ENCODE peak calls at places on chromosomes 12 and 14, in seven cellular contexts. A is H1, D is HCT116, N is SK-N-SH, F is K562, X is HepG2, P is GM12878. M is an unnamed sample.

GRCh38 chr12:52074006-52074405 is 4.2 kb downstream of the ATG101 start:
- DNase-seq in A (no peak), D (no peak), P (peak), X (no peak), F (no peak), N (no peak), M (no peak)

GRCh38 chr12:94225924-94226630 is 77.7 kb downstream of the PLXNC1 start:
- DNase-seq in P (no peak), X (no peak), D (no peak), N (peak), F (no peak), A (peak), M (no peak)

GRCh38 chr12:130702966-130703732 is 12.9 kb downstream of the RIMBP2 start:
- DNase-seq in N (peak), D (no peak), F (no peak), X (no peak), A (peak), P (no peak), M (no peak)

GRCh38 chr14:104204660-104205149 is 66.3 kb downstream of the KIF26A start:
- DNase-seq in P (no peak), A (no peak), F (no peak), D (no peak), X (no peak), N (no peak), M (no peak)

GRCh38 chr14:102215071-102215470 is 75.4 kb downstream of the WDR20 start:
- DNase-seq in A (no peak), N (no peak), F (no peak), X (no peak), D (no peak), P (no peak), M (no peak)

GRCh38 chr14:99654235-99655000 is 9.5 kb downstream of the HHIPL1 start:
- DNase-seq in P (no peak), A (no peak), X (no peak), F (peak), D (no peak), N (no peak), M (peak)

GRCh38 chr12:40152783-40153383 is 47.0 kb upstream of the SLC2A13 start:
- DNase-seq in F (peak), D (peak), A (peak), N (peak), P (no peak), X (peak), M (peak)

GRCh38 chr12:29309320-29309902 is 71.6 kb downstream of the ERGIC2 start:
- DNase-seq in P (no peak), X (no peak), D (peak), A (no peak), N (no peak), F (peak), M (peak)

GRCh38 chr14:65170768-65171251 is 68.5 kb upstream of the MAX start:
- DNase-seq in D (no peak), F (peak), A (peak), X (no peak), N (peak), P (peak), M (no peak)

GRCh38 chr14:90837355-90837754 is 21.1 kb upstream of the TTC7B start:
- DNase-seq in X (no peak), F (no peak), P (no peak), D (no peak), N (no peak), A (no peak), M (no peak)

GRCh38 chr14:103679351-103679750 is 35.9 kb downstream of the XRCC3 start:
- DNase-seq in A (peak), N (peak), F (peak), D (peak), X (peak), P (peak), M (peak)

GRCh38 chr12:22828059-22828458 is 203.1 kb downstream of the ETNK1 start:
- DNase-seq in F (no peak), D (no peak), X (peak), P (no peak), A (no peak), N (no peak), M (no peak)

GRCh38 chr14:90111895-90112534 is 50.2 kb downstream of the KCNK13 start:
- DNase-seq in D (peak), A (no peak), P (no peak), N (no peak), X (peak), F (no peak), M (no peak)

GRCh38 chr12:124848621-124849380 is 14.9 kb downstream of the SCARB1 start:
- DNase-seq in X (no peak), D (no peak), A (no peak), P (no peak), N (no peak), F (no peak), M (no peak)

DNA sequence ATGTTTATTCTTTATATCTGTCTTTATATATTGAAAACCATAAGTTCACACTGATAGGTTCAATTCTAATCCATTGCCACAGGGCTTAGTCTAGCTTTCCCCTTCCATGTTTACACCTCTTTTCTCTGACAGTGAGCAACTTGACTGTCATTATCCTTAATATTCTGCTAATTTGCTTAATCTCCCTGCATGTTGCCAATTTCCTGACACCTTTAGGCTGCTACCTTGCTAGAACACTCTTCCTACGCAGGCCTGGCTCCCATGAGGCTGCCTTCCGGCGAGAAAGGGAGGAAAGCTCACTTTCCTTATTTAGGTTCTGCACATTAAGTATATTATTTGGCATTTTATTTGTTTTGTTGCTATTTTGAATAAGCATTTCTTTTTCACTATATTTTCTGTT is 12.8 kb upstream of the FRS2 start:
- DNase-seq in X (no peak), A (no peak), N (no peak), D (no peak), P (no peak), F (no peak), M (no peak)
- TF ChIP-seq JUND in X (no peak), A (no peak), N (no peak), D (no peak), P (no peak), F (no peak), M (no peak)

DNA sequence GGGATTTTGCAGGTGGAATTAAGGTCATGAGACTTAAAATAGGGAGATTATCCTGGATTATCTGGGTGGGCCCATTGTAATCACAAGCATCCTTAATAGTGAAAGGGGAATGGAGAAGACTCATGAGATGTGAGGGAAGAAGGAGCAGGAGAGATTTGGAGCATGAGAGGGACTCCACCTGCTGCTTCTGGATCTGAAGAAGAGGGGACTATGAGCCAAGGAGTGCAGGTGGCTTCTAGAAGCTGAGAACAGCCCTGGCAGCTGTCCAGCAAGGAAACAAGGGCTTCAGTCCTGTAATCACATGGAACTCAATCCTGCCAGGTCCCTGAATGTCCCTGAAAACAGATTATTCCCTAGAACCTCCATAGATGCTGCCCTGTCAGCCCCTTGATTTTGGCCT is 67.8 kb downstream of the PELI2 start:
- DNase-seq in N (no peak), X (no peak), D (no peak), A (no peak), F (no peak), P (no peak), M (no peak)
- TF ChIP-seq JUND in N (no peak), X (no peak), D (no peak), A (no peak), F (no peak), P (no peak), M (no peak)

DNA sequence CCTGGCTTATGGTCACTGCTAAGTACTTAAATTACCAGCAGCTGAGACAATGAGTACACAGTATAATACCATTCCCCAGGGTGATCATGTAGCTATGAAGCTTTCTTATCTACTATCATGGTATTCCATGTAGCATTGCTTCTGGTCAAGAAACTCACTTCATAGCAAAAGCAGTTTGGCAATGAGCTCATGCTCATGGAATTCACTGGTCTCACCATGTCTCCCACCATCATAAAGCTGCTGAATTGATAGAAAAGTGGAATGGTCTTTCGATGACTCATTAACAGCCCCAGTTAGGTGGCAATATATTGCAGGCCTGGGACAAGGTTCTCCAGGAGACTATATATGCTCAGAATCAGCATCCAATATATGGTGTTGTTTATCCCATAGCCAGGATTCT is 553.7 kb downstream of the FOXG1 start:
- DNase-seq in X (no peak), D (no peak), A (no peak), N (no peak), P (no peak), F (no peak), M (no peak)
- TF ChIP-seq JUND in X (no peak), D (no peak), A (no peak), N (no peak), P (no peak), F (no peak), M (no peak)

GRCh38 chr14:63543826-63544320 is 696 bp upstream of the PPP2R5E start:
- DNase-seq in N (no peak), F (no peak), X (no peak), A (no peak), D (no peak), P (no peak), M (no peak)

GRCh38 chr14:63545431-63545830 is 2.3 kb upstream of the PPP2R5E start:
- DNase-seq in F (no peak), P (no peak), X (no peak), N (no peak), D (no peak), A (no peak), M (no peak)

GRCh38 chr14:63543000-63543825 is at the start of gene PPP2R5E:
- DNase-seq in A (peak), X (peak), D (peak), N (peak), F (peak), P (peak), M (peak)

GRCh38 chr14:63544641-63545234 is 1.6 kb upstream of the PPP2R5E start:
- DNase-seq in A (no peak), N (peak), P (no peak), D (no peak), X (no peak), F (peak), M (no peak)

DNA sequence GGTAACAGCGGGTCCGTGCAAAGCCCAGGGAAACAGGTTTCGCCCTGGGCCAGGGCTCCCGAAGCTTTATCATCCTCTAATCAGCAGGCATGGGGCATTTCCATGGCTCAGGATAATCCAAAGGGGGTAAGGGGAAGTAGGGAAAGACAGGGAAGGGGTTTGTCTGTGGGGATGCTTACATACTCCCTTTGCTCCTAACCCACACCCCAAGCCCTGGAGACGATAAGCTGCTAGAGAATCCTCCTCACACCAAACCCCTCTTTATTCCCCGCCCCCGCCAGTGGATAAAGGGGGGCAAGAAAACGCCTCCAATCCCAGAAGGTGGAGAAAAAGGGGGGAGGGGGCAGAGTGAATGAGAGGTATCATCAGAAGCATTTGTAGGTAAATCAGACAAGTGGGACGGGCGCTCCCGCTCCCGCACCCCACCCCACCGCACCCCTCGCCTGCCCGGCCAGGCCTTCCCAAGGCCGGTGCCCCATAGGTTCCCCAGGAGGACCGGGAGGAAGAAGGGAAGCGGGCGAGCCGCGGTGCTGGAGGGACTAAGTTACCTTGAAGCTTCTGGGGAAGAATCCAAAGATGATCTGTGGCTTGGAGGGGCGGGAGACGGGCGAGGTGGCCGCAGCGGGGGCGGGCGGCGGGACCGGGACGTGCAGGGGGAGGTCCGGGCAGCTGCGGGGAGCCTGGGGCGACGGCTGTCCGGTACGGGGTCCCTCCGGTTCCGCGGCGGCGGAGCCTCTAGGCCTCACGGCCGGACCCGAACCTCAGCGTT is 762 bp downstream of the PPP2R5E start:
- DNase-seq in F (peak), D (no peak), A (peak), P (no peak), N (peak), X (no peak), M (no peak)
- TF ChIP-seq JUND in F (no peak), D (no peak), A (no peak), P (no peak), N (no peak), X (no peak), M (no peak)

GRCh38 chr12:62448436-62448835 is 18.2 kb upstream of the MON2 start:
- DNase-seq in N (no peak), F (no peak), X (no peak), P (no peak), A (no peak), D (no peak), M (no peak)

GRCh38 chr12:62446741-62447452 is 19.7 kb upstream of the MON2 start:
- DNase-seq in F (no peak), D (no peak), A (no peak), P (no peak), X (no peak), N (no peak), M (peak)
- TF ChIP-seq JUND in F (no peak), D (no peak), A (no peak), P (no peak), X (no peak), N (no peak), M (no peak)

GRCh38 chr14:96126339-96126770 is 78.3 kb upstream of the BDKRB2 start:
- DNase-seq in F (no peak), P (peak), N (no peak), X (no peak), D (no peak), A (no peak), M (no peak)
- TF ChIP-seq JUND in F (no peak), P (no peak), N (no peak), X (no peak), D (no peak), A (no peak), M (no peak)

GRCh38 chr12:113098428-113099028 is 37.0 kb downstream of the RASAL1 start:
- DNase-seq in D (peak), F (peak), N (peak), X (peak), A (peak), P (no peak), M (peak)
- TF ChIP-seq JUND in D (no peak), F (no peak), N (no peak), X (peak), A (peak), P (no peak), M (no peak)

GRCh38 chr14:72850360-72850759 is 43.5 kb downstream of the DPF3 start:
- DNase-seq in A (no peak), N (no peak), F (no peak), P (no peak), D (no peak), X (peak), M (no peak)
- TF ChIP-seq JUND in A (no peak), N (no peak), F (no peak), P (no peak), D (no peak), X (no peak), M (no peak)

GRCh38 chr14:22976620-22977433 is 5.5 kb downstream of the AJUBA start:
- DNase-seq in X (peak), A (no peak), F (no peak), N (no peak), D (no peak), P (no peak), M (no peak)
- TF ChIP-seq JUND in X (no peak), A (no peak), F (no peak), N (no peak), D (no peak), P (no peak), M (no peak)

GRCh38 chr12:120093336-120093591 is 23.3 kb downstream of the RAB35 start:
- DNase-seq in N (peak), D (no peak), A (no peak), X (no peak), P (no peak), F (no peak), M (no peak)
- TF ChIP-seq JUND in N (no peak), D (no peak), A (no peak), X (no peak), P (no peak), F (no peak), M (no peak)

M was measured in T47D.